ENCODE peak calls at places on chromosomes 2 and 18, in eight cellular contexts. Y is activated T-cell treated with anti-CD3 and anti-CD28 coated beads for 48 hours; G is cardiac fibroblast; V is HEK293T; J is activated CD4-positive, alpha-beta T cell treated with anti-CD3 and anti-CD28 coated beads, Interleukin-2, amount 10 ng/mL, durations not matched to agents 7 days and 5 days; L is NCI-H82; F is NCI-H460; Q is T-helper 1 cell. I is an unnamed sample.

GRCh38 chr2:43737097-43737854 is 36.6 kb upstream of the DYNC2LI1 start:
- DNase-seq in Y (no peak), G (peak; percentile 90), V (no peak), J (no peak), L (no peak), F (no peak), Q (no peak), I (peak; percentile 43)

GRCh38 chr18:3747176-3747973 is 297.4 kb downstream of the TGIF1 start:
- DNase-seq in Y (no peak), G (peak; percentile 92), V (no peak), J (no peak), L (no peak), F (peak; percentile 30), Q (no peak), I (no peak)

GRCh38 chr2:62362561-62362960 is 143.4 kb downstream of the TMEM17 start:
- DNase-seq in Y (no peak), G (no peak), V (no peak), J (no peak), L (no peak), F (no peak), Q (no peak), I (no peak)

GRCh38 chr2:227539465-227539956 is 59.2 kb upstream of the SCYGR2 start:
- DNase-seq in Y (no peak), G (no peak), V (no peak), J (no peak), L (no peak), F (no peak), Q (no peak), I (no peak)

GRCh38 chr2:10934308-10934978 is 22.7 kb downstream of the KCNF1 start:
- DNase-seq in Y (no peak), G (no peak), V (no peak), J (no peak), L (no peak), F (no peak), Q (no peak), I (no peak)

GRCh38 chr2:239326831-239327535 is 73.8 kb downstream of the HDAC4 start:
- DNase-seq in Y (peak; percentile 61), G (no peak), V (no peak), J (peak; percentile 85), L (no peak), F (no peak), Q (peak; percentile 91), I (no peak)

GRCh38 chr2:63665806-63666205 is 77.0 kb downstream of the MDH1 start:
- DNase-seq in Y (no peak), G (peak; percentile 74), V (no peak), J (no peak), L (no peak), F (no peak), Q (no peak), I (no peak)

GRCh38 chr2:128492966-128493811 is 174.5 kb upstream of the HS6ST1 start:
- DNase-seq in Y (no peak), G (no peak), V (no peak), J (no peak), L (no peak), F (no peak), Q (no peak), I (no peak)

GRCh38 chr18:61883547-61883946 is 9.3 kb downstream of the RNF152 start:
- DNase-seq in Y (no peak), G (no peak), V (no peak), J (no peak), L (no peak), F (no peak), Q (no peak), I (no peak)

GRCh38 chr2:32977228-32977758 is 30.5 kb downstream of the LTBP1 start:
- DNase-seq in Y (no peak), G (peak; percentile 33), V (no peak), J (no peak), L (no peak), F (no peak), Q (no peak), I (no peak)

GRCh38 chr2:71064754-71065621 is 3.5 kb upstream of the NAGK start:
- DNase-seq in Y (no peak), G (no peak), V (no peak), J (no peak), L (no peak), F (no peak), Q (no peak), I (no peak)

GRCh38 chr2:233764264-233764663 is 4.2 kb downstream of the UGT1A1 start:
- DNase-seq in Y (no peak), G (peak; percentile 39), V (no peak), J (no peak), L (no peak), F (no peak), Q (no peak), I (no peak)

GRCh38 chr2:127829845-127830246 is 18.9 kb upstream of the WDR33 start:
- DNase-seq in Y (peak; percentile 48), G (no peak), V (no peak), J (peak; percentile 76), L (no peak), F (no peak), Q (peak; percentile 88), I (no peak)

GRCh38 chr2:232415138-232415690 is 8.6 kb downstream of the ALPG start:
- DNase-seq in Y (no peak), G (no peak), V (no peak), J (no peak), L (no peak), F (no peak), Q (no peak), I (no peak)

GRCh38 chr2:182682210-182682609 is 33.8 kb upstream of the DNAJC10 start:
- DNase-seq in Y (no peak), G (no peak), V (no peak), J (no peak), L (no peak), F (no peak), Q (no peak), I (no peak)

GRCh38 chr2:42927334-42928160 is 135.2 kb upstream of the HAAO start:
- DNase-seq in Y (no peak), G (no peak), V (no peak), J (no peak), L (peak; percentile 42), F (no peak), Q (no peak), I (no peak)

GRCh38 chr2:196101325-196101981 is 32.8 kb upstream of the DNAH7 start:
- DNase-seq in Y (peak; percentile 49), G (peak; percentile 36), V (no peak), J (no peak), L (no peak), F (no peak), Q (peak; percentile 34), I (peak; percentile 52)

GRCh38 chr2:233039217-233040173 is 7.0 kb downstream of the NEU2 start:
- DNase-seq in Y (no peak), G (no peak), V (no peak), J (no peak), L (no peak), F (no peak), Q (no peak), I (no peak)

GRCh38 chr2:199704358-199705238 is 146.4 kb downstream of the FTCDNL1 start:
- DNase-seq in Y (no peak), G (peak; percentile 31), V (peak; percentile 68), J (peak; percentile 31), L (peak; percentile 80), F (peak; percentile 63), Q (peak; percentile 18), I (no peak)

GRCh38 chr2:47274054-47274779 is 119.1 kb upstream of the STPG4 start:
- DNase-seq in Y (no peak), G (peak; percentile 77), V (no peak), J (no peak), L (no peak), F (no peak), Q (no peak), I (no peak)

GRCh38 chr2:203783496-203784203 is 77.2 kb downstream of the CD28 start:
- DNase-seq in Y (no peak), G (peak; percentile 86), V (no peak), J (no peak), L (peak; percentile 1), F (no peak), Q (no peak), I (no peak)

GRCh38 chr2:239575931-239576445 is 175.2 kb upstream of the HDAC4 start:
- DNase-seq in Y (no peak), G (no peak), V (no peak), J (no peak), L (no peak), F (no peak), Q (no peak), I (no peak)

GRCh38 chr2:67013821-67014220 is 383.3 kb upstream of the ETAA1 start:
- DNase-seq in Y (no peak), G (peak; percentile 8), V (no peak), J (no peak), L (no peak), F (no peak), Q (no peak), I (no peak)